ENCODE peak calls at places on chromosomes 6 and 20, in five cellular contexts. One of them, this sample, is unnamed.

GRCh38 chr6:36138667-36139066 is 8.4 kb downstream of the MAPK13 start:
- DNase-seq in cardiac muscle cell: no peak
- DNase-seq in pancreas: no peak
- DNase-seq in epithelial cell of esophagus: no peak
- DNase-seq in GM10248: no peak
- DNase-seq in this sample: no peak

GRCh38 chr6:44451803-44452690 is 64.5 kb downstream of the CDC5L start:
- DNase-seq in cardiac muscle cell: peak
- DNase-seq in pancreas: no peak
- DNase-seq in epithelial cell of esophagus: no peak
- DNase-seq in GM10248: no peak
- DNase-seq in this sample: no peak

GRCh38 chr6:152426276-152426675 is 210.9 kb downstream of the SYNE1 start:
- DNase-seq in cardiac muscle cell: no peak
- DNase-seq in pancreas: no peak
- DNase-seq in epithelial cell of esophagus: peak
- DNase-seq in GM10248: no peak
- DNase-seq in this sample: no peak

GRCh38 chr20:2365091-2365490 is 15.6 kb upstream of the TGM6 start:
- DNase-seq in cardiac muscle cell: no peak
- DNase-seq in pancreas: no peak
- DNase-seq in epithelial cell of esophagus: no peak
- DNase-seq in GM10248: no peak
- DNase-seq in this sample: no peak

GRCh38 chr6:147759088-147759487 is 250.6 kb downstream of the SAMD5 start:
- DNase-seq in cardiac muscle cell: no peak
- DNase-seq in pancreas: no peak
- DNase-seq in epithelial cell of esophagus: peak
- DNase-seq in GM10248: no peak
- DNase-seq in this sample: no peak

GRCh38 chr6:132736239-132736638 is 21.5 kb downstream of the VNN2 start:
- DNase-seq in cardiac muscle cell: peak
- DNase-seq in pancreas: no peak
- DNase-seq in epithelial cell of esophagus: peak
- DNase-seq in GM10248: no peak
- DNase-seq in this sample: no peak

GRCh38 chr6:62808575-62809293 is 402.5 kb upstream of the FKBP1C start:
- DNase-seq in cardiac muscle cell: no peak
- DNase-seq in pancreas: no peak
- DNase-seq in epithelial cell of esophagus: no peak
- DNase-seq in GM10248: no peak
- DNase-seq in this sample: no peak

GRCh38 chr6:149864578-149865535 is 698 bp upstream of the LRP11 start:
- DNase-seq in cardiac muscle cell: peak
- DNase-seq in pancreas: peak
- DNase-seq in epithelial cell of esophagus: peak
- DNase-seq in GM10248: peak
- DNase-seq in this sample: peak